ENCODE peak calls at places on chromosomes 12 and 14, in four cellular contexts. Q is pancreas, P is transverse colon, J is body of pancreas. K is an unnamed sample.

GRCh38 chr14:54568821-54569591 is 2.1 kb downstream of the SAMD4A start:
- DNase-seq in Q (no peak), P (peak; percentile 15), J (no peak), K (no peak)

GRCh38 chr12:108583971-108584370 is 13.9 kb downstream of the TMEM119 start:
- DNase-seq in Q (no peak), P (no peak), J (no peak), K (no peak)

GRCh38 chr12:32789446-32789845 is 33.7 kb upstream of the YARS2 start:
- DNase-seq in Q (no peak), P (no peak), J (no peak), K (no peak)

GRCh38 chr12:46676797-46677520 is 148.8 kb downstream of the SLC38A4 start:
- DNase-seq in Q (no peak), P (peak; percentile 32), J (no peak), K (no peak)

GRCh38 chr12:43158126-43158525 is 393.9 kb downstream of the ADAMTS20 start:
- DNase-seq in Q (no peak), P (no peak), J (no peak), K (no peak)

GRCh38 chr14:37988472-37988871 is 219.2 kb upstream of the SSTR1 start:
- DNase-seq in Q (no peak), P (no peak), J (no peak), K (no peak)

GRCh38 chr12:103632554-103633216 is 45.6 kb downstream of the STAB2 start:
- DNase-seq in Q (peak; percentile 27), P (peak; percentile 72), J (peak; percentile 33), K (peak; percentile 11)

GRCh38 chr14:72961579-72962335 is 35.5 kb downstream of the DCAF4 start:
- DNase-seq in Q (no peak), P (no peak), J (no peak), K (no peak)

GRCh38 chr12:48482198-48482597 is at the start of gene C12orf54:
- DNase-seq in Q (no peak), P (no peak), J (no peak), K (no peak)

GRCh38 chr12:30515351-30515750 is 180.3 kb downstream of the IPO8 start:
- DNase-seq in Q (no peak), P (no peak), J (no peak), K (no peak)

GRCh38 chr14:36405589-36406274 is 85.3 kb upstream of the MBIP start:
- DNase-seq in Q (no peak), P (no peak), J (no peak), K (no peak)

GRCh38 chr12:107917912-107918800 is 143.7 kb downstream of the ASCL4 start:
- DNase-seq in Q (peak; percentile 17), P (no peak), J (peak; percentile 19), K (no peak)

GRCh38 chr12:6829532-6830220 is 1.5 kb downstream of the P3H3 start:
- DNase-seq in Q (no peak), P (no peak), J (no peak), K (no peak)

DNA sequence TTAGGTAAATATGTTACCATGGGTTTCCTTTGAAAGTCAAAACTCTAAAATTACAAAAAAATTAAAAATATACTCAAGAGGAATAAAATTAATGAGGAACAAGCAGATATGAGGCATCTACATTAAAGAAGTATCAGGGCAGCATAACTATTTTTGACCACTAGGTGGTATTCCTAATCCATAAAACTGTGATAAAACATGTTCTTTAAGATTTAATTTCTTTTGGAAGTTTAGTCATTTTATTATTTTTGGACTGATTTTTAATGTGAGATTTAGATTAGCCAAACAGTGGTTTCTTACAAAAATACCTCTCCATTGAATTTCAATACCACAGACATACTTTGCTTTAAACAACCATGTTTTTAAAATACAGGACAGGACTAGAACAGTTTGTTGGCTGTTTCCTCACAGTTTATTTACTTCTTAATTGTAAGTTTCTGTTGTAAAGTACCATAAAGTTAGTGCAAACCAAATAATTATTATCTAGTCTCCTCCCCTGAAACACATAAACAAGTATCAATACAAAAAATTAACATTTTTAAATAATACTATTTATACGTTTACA is 49.8 kb downstream of the NTS start:
- DNase-seq in Q (no peak), P (no peak), J (no peak), K (no peak)
- TF ChIP-seq CTCF in Q (peak; percentile 14), P (peak; percentile 51), J (no peak), K (no peak)

GRCh38 chr14:67599698-67600561 is at the start of gene PIGH:
- DNase-seq in Q (peak; percentile 93), P (peak; percentile 95), J (peak; percentile 92), K (peak; percentile 88)
- H3K27ac ChIP-seq in Q (peak within 1 kb of the TSS; percentile 86), P (peak within 1 kb of the TSS; percentile 90), J (peak within 1 kb of the TSS; percentile 82), K (peak within 1 kb of the TSS; percentile 56)

GRCh38 chr14:22487941-22488340 is 101.1 kb downstream of the DAD1 start:
- DNase-seq in Q (no peak), P (no peak), J (no peak), K (no peak)
- H3K27me3 ChIP-seq in Q (no peaks in the 10 kb centered on the region), P (no peaks in the 10 kb centered on the region), J (no peaks in the 10 kb centered on the region), K (no peaks in the 10 kb centered on the region)

GRCh38 chr12:50555471-50555885 is 50.7 kb downstream of the DIP2B start:
- DNase-seq in Q (no peak), P (no peak), J (no peak), K (no peak)

GRCh38 chr12:50554651-50555050 is 49.9 kb downstream of the DIP2B start:
- DNase-seq in Q (no peak), P (no peak), J (no peak), K (no peak)

GRCh38 chr12:50557421-50557820 is 52.6 kb downstream of the DIP2B start:
- DNase-seq in Q (no peak), P (no peak), J (no peak), K (no peak)

GRCh38 chr12:50558970-50559369 is 54.2 kb downstream of the DIP2B start:
- DNase-seq in Q (no peak), P (no peak), J (no peak), K (no peak)

DNA sequence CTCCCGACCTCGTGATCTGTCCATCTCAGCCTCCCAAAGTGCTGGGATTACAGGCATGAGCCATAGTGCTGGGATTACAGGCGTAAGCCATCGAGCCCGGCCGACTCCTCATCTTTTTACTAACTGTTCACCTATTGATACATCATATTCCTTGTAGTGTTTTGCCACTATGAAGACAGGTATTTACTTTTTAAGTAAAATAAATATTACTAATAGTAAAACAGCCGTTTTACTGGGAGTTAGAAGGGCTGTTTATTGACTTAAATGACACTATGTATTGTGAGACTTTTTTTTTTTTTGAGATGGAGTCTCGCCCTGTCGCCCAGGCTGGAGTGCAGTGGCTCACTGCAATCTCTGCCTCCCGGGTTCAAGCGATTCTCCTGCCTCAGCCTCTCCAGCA is 51.5 kb downstream of the DIP2B start:
- DNase-seq in Q (no peak), P (no peak), J (no peak), K (no peak)
- TF ChIP-seq CTCF in Q (no peak), P (no peak), J (no peak), K (no peak)

DNA sequence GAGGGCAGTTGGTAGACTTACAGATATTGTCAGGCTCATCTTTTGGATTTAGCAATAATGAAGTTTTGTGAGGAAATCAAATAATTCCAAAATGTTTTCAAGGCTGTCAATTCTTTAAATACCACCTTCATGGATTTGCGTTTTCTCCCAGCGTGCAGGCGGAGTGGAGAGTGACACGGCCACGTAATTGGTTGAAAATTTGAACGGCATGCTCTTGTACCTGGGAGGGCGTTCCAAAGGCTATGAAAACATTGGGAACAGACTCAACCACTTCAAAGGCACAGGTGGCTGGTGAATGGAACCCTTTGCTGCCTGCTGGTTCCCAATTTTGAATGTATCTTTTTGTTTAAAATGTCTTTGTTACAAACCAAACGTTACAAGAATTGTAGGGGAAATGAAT is 12.4 kb downstream of the SMIM41 start:
- DNase-seq in Q (no peak), P (no peak), J (no peak), K (no peak)
- H3K27ac ChIP-seq in Q (no peak overlapping the region), P (no peak overlapping the region), J (no peak overlapping the region), K (no peak overlapping the region)

DNA sequence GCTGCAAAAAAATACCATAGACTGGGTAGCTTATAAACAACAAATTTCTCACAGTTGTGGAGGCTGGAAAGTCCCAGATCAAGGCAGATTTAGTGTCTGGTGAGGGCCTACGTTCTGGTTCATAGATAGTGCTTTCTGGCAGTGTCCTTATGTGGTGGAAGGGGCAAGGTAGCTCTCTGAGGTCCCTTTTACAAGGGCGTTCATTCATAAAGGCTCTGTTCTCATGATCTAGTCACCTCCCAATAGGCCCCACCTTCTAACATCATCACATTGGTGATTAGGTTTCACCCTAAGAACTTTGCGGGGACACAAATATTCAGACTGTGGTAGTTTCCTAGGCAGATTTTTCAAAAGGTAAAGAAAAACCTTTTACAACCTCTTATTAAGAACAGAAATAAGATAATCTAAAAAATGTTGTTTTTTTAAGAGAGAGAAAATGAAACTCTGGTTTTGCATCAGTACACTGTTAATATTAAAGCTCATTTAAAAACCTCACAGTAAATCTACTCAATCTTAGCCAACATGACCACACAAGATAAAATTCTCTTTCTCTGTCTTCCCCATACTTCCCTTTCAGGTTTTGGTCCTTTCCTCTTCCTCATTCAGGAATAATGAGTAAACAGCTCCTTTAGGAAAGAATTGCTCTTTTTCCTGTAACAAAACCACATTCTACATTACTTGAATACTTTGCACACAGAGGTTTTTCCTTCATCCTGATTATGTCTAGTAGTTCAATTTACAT is 117.5 kb downstream of the UNC79 start:
- DNase-seq in Q (no peak), P (no peak), J (no peak), K (no peak)
- H3K27me3 ChIP-seq in Q (no peaks in the 10 kb centered on the region), P (no peaks in the 10 kb centered on the region), J (no peaks in the 10 kb centered on the region), K (peaks cover 5% of the 10 kb centered on the region)

DNA sequence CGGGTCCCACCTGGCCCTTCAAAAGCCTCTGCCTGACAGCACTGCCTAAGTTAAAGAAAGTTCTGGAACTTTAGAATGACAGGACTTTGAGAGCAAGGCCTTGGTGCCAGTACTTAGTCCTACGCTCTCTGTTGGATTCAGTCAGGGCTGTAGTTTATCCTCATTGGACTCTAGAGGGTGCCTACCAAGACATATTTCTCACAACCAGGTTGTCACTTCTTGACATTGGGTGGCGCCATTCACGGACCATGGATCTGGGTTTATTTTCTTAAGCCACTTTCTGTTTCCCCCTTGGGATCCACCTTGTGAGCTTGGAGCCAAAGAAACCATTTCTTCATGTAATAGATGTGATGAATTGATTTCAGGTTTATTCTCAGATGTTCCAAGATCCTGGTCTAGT is 787.0 kb upstream of the TBX3 start:
- DNase-seq in Q (no peak), P (no peak), J (no peak), K (no peak)
- TF ChIP-seq CTCF in Q (no peak), P (no peak), J (no peak), K (no peak)

GRCh38 chr12:76025601-76026575 is 5.7 kb downstream of the PHLDA1 start:
- DNase-seq in Q (no peak), P (no peak), J (no peak), K (no peak)
- H3K27ac ChIP-seq in Q (no peak overlapping the region), P (peak overlapping the region; percentile 11), J (no peak overlapping the region), K (no peak overlapping the region)

GRCh38 chr14:101126376-101127130 is 223.0 kb upstream of the RTL1 start:
- DNase-seq in Q (no peak), P (no peak), J (no peak), K (no peak)
- H3K27me3 ChIP-seq in Q (no peaks in the 10 kb centered on the region), P (no peaks in the 10 kb centered on the region), J (no peaks in the 10 kb centered on the region), K (no peaks in the 10 kb centered on the region)

K was measured in CD4-positive, alpha-beta T cell.